ENCODE peak calls at places on chromosomes 5 and 9, in seven cellular contexts. X, T, F, D, M, C and J are unnamed samples. For H3K27me3, the result is how much of the 10 kb centered on the place peaks cover.

GRCh38 chr9:98256632-98257218 is 1.3 kb upstream of the TBC1D2 start:
- DNase-seq in M (no peak), X (no peak), C (peak), T (no peak), D (peak), F (no peak), J (no peak)

GRCh38 chr5:83393467-83393866 is 78.1 kb upstream of the VCAN start:
- DNase-seq in D (no peak), C (no peak), M (no peak), F (no peak), X (no peak), T (no peak), J (no peak)

GRCh38 chr5:1161108-1161831 is 40.1 kb upstream of the SLC6A19 start:
- DNase-seq in T (no peak), M (peak), C (no peak), D (no peak), X (no peak), F (no peak), J (no peak)

GRCh38 chr5:1385395-1386273 is 40.7 kb upstream of the CLPTM1L start:
- DNase-seq in M (peak), T (peak), F (peak), D (peak), X (peak), C (peak), J (no peak)

GRCh38 chr5:137613554-137614265 is 114.6 kb upstream of the SPOCK1 start:
- DNase-seq in F (no peak), X (no peak), D (no peak), T (no peak), C (no peak), M (no peak), J (no peak)

GRCh38 chr9:90003046-90003355 is 398.2 kb downstream of the GADD45G start:
- DNase-seq in T (no peak), D (no peak), C (no peak), M (peak), X (peak), F (no peak), J (no peak)

GRCh38 chr9:108549184-108549583 is 306.6 kb downstream of the ACTL7B start:
- DNase-seq in F (no peak), C (no peak), X (no peak), T (no peak), M (peak), D (no peak), J (no peak)

GRCh38 chr5:10329808-10330481 is 22.2 kb upstream of the CMBL start:
- DNase-seq in M (peak), D (no peak), X (peak), F (no peak), T (no peak), C (no peak), J (peak)

DNA sequence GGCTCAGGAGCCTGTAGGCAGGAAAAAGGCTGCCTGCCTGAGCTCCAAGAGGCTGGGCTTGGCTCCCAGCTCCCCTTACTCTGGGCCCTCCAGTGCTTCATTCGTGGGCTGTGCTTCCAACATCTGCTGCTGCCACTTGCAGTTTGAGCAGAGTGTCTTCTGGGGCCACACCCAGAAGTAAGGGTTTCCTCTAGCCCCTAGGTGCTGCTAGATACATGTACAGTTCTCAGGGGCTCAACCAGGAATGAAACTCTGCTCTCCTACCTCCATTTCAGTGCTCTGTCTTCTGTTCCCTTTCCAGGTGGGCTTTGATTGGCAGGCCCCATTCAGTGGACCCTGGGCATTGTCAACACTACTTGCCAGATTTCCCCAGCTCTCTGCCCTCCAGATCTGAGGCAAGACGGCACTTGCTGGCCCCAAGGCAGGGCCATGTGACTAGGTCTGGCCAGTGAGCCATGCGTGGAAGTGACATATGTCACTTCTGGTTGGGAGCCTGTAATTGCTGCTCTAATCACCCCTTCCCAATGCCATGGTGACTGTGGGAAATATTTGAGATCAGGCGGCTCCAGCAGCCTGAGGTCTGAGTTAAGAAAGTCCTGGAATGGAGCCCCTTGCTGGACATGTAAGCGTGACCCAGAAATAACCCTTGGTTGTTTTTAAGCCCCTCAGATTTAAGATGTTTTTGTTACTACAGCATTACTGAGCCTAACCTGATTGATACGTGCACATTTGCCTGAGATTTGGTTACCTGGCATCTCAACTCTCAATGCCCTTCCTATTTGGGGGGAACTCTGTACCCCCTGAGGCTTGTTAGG is 9.4 kb upstream of the BOD1 start:
- DNase-seq in T (no peak), M (no peak), F (no peak), C (peak), X (no peak), D (no peak), J (no peak)
- H3K27me3 ChIP-seq in T (under half), M (under half), F (under half), C (under half), X (under half), D (under half), J (under half)

DNA sequence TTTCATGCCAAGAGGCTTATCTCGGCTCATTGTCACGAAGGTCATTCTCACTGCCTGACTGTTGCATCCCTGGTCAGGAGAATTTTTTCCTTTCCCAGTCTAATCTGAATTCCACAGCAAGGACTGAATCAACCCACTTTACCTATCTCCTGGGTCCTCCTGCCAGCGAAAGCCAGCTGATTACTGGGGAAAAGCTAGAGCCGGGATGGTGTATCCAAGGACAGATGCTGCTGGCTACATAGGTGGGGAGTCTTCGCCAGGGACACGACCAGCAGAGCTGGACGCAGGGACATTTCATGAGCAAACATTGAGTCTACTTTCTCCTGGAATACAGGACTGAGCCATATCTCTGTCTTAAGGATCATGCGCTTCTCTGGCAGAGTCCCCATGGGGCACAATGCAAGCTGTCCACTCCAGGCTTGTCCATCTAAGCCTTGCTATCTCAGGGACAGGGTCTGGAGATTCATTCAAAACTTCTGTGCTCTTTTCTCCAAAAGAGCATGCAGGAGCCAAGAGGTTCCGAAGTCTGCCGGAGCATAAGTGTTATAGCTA is 6.4 kb upstream of the HAND1 start:
- DNase-seq in M (no peak), X (no peak), F (no peak), C (no peak), D (no peak), T (peak), J (no peak)
- H3K4me3 ChIP-seq in M (no peak), X (no peak), F (no peak), C (no peak), D (no peak), T (no peak), J (no peak)

DNA sequence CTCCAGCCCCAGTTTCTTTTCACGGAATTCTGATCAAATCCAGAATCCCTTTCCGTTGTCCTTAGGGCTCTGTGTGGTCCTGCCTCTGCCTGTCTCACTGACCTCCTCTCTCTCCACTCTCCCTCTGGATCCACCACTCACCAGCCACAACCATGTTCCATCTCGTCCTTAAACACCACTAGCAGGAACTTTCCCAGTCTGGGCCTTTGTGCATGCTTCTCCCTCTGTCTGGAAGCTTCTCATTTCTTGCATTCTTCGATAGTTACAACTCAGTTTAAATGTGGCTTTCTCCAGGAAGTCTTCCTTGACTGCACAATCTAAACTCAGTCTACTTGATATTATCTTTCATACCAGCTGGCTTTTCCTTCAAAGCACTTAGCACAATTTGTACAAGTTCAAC is 117.7 kb upstream of the MSX2 start:
- DNase-seq in D (no peak), M (no peak), C (no peak), T (no peak), X (no peak), F (no peak), J (no peak)
- H3K27me3 ChIP-seq in D (under half), M (under half), C (under half), T (under half), X (under half), F (under half), J (under half)

GRCh38 chr5:151150484-151151262 is 6.9 kb downstream of the ANXA6 start:
- DNase-seq in F (peak), D (peak), X (peak), M (peak), C (peak), T (no peak), J (no peak)
- H3K4me3 ChIP-seq in F (no peak), D (peak), X (no peak), M (no peak), C (peak), T (no peak), J (no peak)

GRCh38 chr9:115164511-115164974 is 46.6 kb upstream of the TNC start:
- DNase-seq in X (peak), D (no peak), C (no peak), F (no peak), M (peak), T (no peak), J (no peak)
- H3K27me3 ChIP-seq in X (under half), D (under half), C (under half), F (under half), M (under half), T (under half), J (under half)

GRCh38 chr5:15914603-15915002 is 265.0 kb downstream of the MARCHF11 start:
- DNase-seq in T (no peak), F (no peak), C (no peak), D (no peak), M (no peak), X (no peak), J (no peak)
- H3K4me3 ChIP-seq in T (no peak), F (no peak), C (no peak), D (no peak), M (no peak), X (no peak), J (no peak)

GRCh38 chr5:172544371-172545120 is 90.2 kb upstream of the SH3PXD2B start:
- DNase-seq in C (no peak), F (no peak), T (no peak), M (no peak), D (no peak), X (no peak), J (no peak)
- H3K27me3 ChIP-seq in C (under half), F (under half), T (under half), M (under half), D (under half), X (under half), J (half or more)

GRCh38 chr5:73816656-73817420 is 190.8 kb downstream of the ARHGEF28 start:
- DNase-seq in F (no peak), X (no peak), T (no peak), C (no peak), D (no peak), M (no peak), J (peak)

GRCh38 chr5:73812457-73812856 is 186.5 kb downstream of the ARHGEF28 start:
- DNase-seq in D (no peak), T (no peak), M (no peak), X (no peak), F (no peak), C (no peak), J (no peak)

GRCh38 chr5:73815631-73816030 is 189.6 kb downstream of the ARHGEF28 start:
- DNase-seq in D (no peak), M (no peak), C (no peak), X (no peak), T (no peak), F (no peak), J (no peak)

GRCh38 chr5:73814234-73814846 is 188.3 kb downstream of the ARHGEF28 start:
- DNase-seq in M (no peak), D (no peak), T (no peak), X (no peak), F (no peak), C (no peak), J (no peak)

DNA sequence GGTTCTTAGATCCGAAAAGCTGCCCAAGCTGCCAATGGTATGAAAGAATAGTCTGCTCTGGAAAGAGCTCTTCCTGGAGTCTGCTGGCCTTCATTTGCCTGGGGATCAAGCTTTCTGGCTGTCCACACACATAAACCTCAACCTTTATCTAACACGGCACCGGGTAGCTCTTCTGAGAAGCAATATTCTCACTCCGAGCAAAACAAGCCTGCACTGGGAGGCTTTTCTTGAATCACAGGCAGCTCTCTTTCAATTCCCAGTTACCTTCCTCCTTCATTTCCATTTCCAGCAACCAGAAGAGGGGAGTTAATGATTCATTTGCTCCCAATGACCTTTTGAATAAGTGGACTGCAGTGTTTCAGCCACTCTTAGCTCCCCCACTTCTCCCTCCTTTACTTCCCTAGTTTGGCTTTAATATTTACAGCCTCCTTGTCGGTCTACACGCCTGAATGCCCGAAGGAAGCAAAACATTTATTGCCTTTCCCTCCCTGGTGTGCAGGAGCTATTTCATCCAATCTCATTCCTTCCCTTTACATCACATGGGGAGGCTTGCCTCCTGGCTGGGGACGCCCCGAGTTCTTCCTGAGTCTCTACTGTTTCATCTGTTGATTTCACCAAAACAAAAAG is 187.1 kb downstream of the ARHGEF28 start:
- DNase-seq in C (no peak), F (no peak), D (no peak), M (peak), T (peak), X (peak), J (no peak)
- H3K4me3 ChIP-seq in C (no peak), F (no peak), D (no peak), M (no peak), T (peak), X (no peak), J (no peak)